ENCODE peak calls at places on chromosomes 12 and 14, in five cellular contexts. M, W, F, G and K are unnamed samples.
A peak's percentile ranks its signal among the peaks of the same experiment; 100 is the strongest.

GRCh38 chr14:101113835-101114725 is 210.6 kb upstream of the RTL1 start:
- DNase-seq in W (no peak), M (no peak), F (no peak), G (no peak), K (peak; percentile 39)

GRCh38 chr12:62910549-62911169 is 24.3 kb downstream of the PPM1H start:
- DNase-seq in F (peak; percentile 85), G (peak; percentile 5), M (no peak), W (no peak), K (no peak)

GRCh38 chr12:98185606-98186005 is 329.8 kb upstream of the TMPO start:
- DNase-seq in M (no peak), G (no peak), F (no peak), W (no peak), K (no peak)

GRCh38 chr12:75480469-75480949 is at the start of gene GLIPR1:
- DNase-seq in G (peak; percentile 93), F (peak; percentile 24), W (peak; percentile 69), M (peak; percentile 68), K (peak; percentile 92)

GRCh38 chr12:123024819-123025391 is 44.4 kb downstream of the ARL6IP4 start:
- DNase-seq in G (no peak), M (no peak), W (no peak), F (no peak), K (no peak)

GRCh38 chr14:105492966-105493871 is 2.2 kb downstream of the TEDC1 start:
- DNase-seq in F (no peak), W (no peak), M (no peak), G (no peak), K (peak; percentile 64)

GRCh38 chr12:47361389-47362031 is 281.8 kb upstream of the AMIGO2 start:
- DNase-seq in M (peak; percentile 40), G (no peak), F (peak; percentile 85), W (no peak), K (no peak)

GRCh38 chr12:65755596-65755978 is 68.7 kb upstream of the HMGA2 start:
- DNase-seq in W (no peak), F (no peak), G (no peak), M (no peak), K (no peak)

GRCh38 chr12:119326341-119326740 is 8.2 kb upstream of the CCDC60 start:
- DNase-seq in G (no peak), W (no peak), M (no peak), F (no peak), K (no peak)

GRCh38 chr12:102959391-102959790 is 1.9 kb downstream of the ASCL1 start:
- DNase-seq in F (no peak), G (no peak), W (no peak), M (no peak), K (no peak)

GRCh38 chr12:52835271-52836041 is 1.3 kb upstream of the KRT79 start:
- DNase-seq in W (no peak), G (no peak), M (no peak), F (peak; percentile 16), K (no peak)

GRCh38 chr14:89327771-89328212 is 89.2 kb downstream of the FOXN3 start:
- DNase-seq in F (no peak), M (no peak), W (no peak), G (no peak), K (no peak)

GRCh38 chr12:53733051-53733812 is 6.0 kb upstream of the CALCOCO1 start:
- DNase-seq in M (no peak), F (no peak), G (peak; percentile 54), W (no peak), K (no peak)

GRCh38 chr12:113609692-113610469 is 138.2 kb upstream of the LHX5 start:
- DNase-seq in F (no peak), G (no peak), M (no peak), W (no peak), K (no peak)

GRCh38 chr12:48773686-48774085 is 15.2 kb downstream of the ADCY6 start:
- DNase-seq in G (no peak), F (no peak), M (no peak), W (no peak), K (no peak)

GRCh38 chr14:105355049-105355575 is 40.6 kb downstream of the PACS2 start:
- DNase-seq in W (no peak), G (no peak), M (no peak), F (no peak), K (no peak)

GRCh38 chr12:47930634-47931033 is 25.8 kb upstream of the VDR start:
- DNase-seq in W (no peak), M (no peak), G (no peak), F (no peak), K (no peak)

GRCh38 chr14:54083549-54084239 is 127.1 kb upstream of the BMP4 start:
- DNase-seq in W (no peak), F (no peak), G (no peak), M (no peak), K (no peak)

DNA sequence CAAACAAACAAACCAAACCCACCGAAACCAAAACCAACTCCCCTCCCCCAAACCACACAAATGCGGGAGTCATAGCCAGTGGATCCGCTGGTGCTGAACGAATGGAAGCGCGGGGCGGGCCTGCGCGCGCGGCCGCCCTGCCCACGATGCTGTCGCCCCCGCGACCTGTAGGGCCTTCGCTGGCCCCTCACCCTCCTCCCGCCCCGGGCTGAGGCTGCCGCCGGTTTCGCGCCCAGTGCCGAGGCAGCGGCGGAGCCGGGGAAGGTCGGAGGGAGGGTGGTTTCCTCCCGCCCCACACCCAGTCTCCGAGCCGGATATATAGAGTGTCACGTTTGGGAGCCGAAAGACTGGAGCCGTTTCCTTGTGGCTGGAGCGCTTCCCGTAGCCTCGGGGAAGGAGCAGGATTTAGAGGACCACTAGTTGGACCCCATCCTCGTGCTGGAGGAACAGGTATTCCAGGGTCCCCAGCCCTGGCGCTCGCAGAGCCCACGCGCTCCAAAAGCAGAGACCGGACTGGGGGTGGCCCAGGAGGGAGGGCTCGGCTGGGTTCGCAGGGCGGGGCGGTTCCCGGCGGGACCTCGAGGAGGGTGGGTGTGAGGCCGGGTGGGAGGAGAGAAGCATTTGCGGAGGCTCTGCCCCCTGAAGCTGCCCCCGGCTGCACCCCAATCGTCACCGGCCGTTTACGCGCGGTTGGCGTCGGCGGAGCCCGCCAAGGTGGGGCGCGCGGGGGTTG is at the start of gene FAR2:
- DNase-seq in W (no peak), G (peak; percentile 61), F (peak; percentile 48), M (peak; percentile 77), K (peak; percentile 84)
- TF ChIP-seq POLR2AphosphoS5 in W (no peak), G (peak; percentile 74), F (no peak), M (peak; percentile 56), K (peak; percentile 47)

DNA sequence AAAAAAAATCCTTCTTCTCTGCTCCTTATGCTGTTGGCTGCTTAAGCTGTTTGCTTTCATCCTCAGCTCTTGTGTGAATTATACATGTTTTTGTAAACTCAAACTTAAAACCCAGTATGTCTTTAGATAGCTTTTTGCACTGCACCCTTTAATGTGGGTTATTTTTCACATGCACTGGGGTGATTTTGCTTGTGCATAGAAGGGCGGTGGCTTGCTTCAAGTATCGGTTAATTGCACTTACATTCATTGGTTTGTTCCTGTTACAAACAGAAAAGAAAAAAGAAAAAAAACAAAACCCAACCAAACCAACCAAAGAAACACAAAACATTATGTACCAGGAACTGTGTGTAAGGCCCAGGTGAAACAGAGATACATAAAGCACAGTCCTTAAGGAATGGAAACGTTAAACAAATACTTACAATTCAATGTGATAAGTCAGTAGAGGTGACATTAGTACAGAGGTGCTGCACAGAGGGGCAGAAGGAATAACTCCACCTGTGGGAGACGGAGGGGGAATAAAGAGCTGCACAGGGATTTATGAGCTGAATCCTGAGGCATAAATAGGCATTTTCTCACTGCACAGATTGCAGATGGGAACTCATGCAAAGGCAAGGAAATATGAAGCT is 151.4 kb downstream of the KTN1 start:
- DNase-seq in M (no peak), W (no peak), F (no peak), G (no peak), K (no peak)
- TF ChIP-seq POLR2AphosphoS5 in M (no peak), W (no peak), F (no peak), G (no peak), K (no peak)

GRCh38 chr14:65092340-65092739 is 10.0 kb downstream of the MAX start:
- DNase-seq in M (no peak), G (no peak), W (no peak), F (no peak), K (no peak)
- TF ChIP-seq POLR2AphosphoS5 in M (no peak), G (no peak), W (no peak), F (no peak), K (no peak)

DNA sequence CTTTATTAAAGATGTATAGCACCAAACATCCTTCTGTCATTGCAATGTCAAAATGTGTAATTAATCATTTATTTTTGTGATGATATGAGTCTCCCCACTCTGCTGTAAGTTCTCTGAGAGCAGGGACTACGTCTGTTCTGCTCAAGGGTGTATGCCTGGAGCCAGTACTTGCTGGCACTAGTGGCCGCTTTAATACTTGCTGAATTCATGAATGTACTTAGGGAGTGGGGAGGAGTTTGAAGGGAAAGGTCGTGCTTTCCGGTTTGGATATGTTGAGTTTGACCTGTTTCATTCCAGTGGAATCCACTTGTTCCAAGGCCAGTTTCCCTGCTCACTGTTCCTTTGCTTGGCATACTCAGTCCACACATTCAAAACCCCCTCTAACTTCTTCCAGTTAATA is 1.9 kb upstream of the DCAF5 start:
- DNase-seq in M (no peak), F (no peak), G (peak; percentile 24), W (no peak), K (no peak)
- TF ChIP-seq POLR2AphosphoS5 in M (no peak), F (no peak), G (no peak), W (no peak), K (no peak)

GRCh38 chr12:14767617-14768016 is 35.7 kb downstream of the WBP11 start:
- DNase-seq in W (no peak), F (no peak), G (no peak), M (no peak), K (no peak)
- TF ChIP-seq POLR2AphosphoS5 in W (no peak), F (no peak), G (no peak), M (no peak), K (no peak)

DNA sequence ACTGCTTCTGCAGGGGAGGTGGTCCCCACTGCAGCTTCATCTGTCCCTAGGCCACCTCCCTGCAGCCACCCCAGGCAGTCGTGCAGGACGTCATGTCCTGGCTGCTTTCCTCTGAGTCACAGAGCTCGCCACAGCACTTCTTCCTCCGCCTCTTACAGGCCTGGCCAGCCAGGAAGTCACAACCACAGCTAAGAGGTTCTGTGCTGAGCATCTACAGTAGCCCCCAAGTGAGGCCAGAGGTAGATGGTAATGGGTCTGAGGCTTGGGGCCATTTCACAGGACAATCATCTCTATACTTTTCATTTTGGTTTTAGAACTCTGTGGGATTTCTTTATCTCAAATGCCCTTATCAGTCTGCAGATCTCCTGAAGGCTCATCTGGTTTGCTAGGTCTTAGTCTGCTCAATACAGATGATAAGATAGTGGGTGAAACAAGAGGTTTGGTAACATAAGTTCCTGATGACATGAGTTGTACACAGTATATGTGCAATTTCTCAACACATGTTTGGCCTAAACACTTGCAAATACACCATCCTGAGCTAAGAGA is 106.4 kb downstream of the ARF6 start:
- DNase-seq in F (peak; percentile 77), G (peak; percentile 76), M (peak; percentile 89), W (no peak), K (peak; percentile 89)
- TF ChIP-seq POLR2AphosphoS5 in F (no peak), G (peak; percentile 58), M (peak; percentile 89), W (peak; percentile 46), K (peak; percentile 73)